ENCODE peak calls at places on chromosomes 11 and 22, in six cellular contexts. One of them, this sample, is unnamed.

GRCh38 chr11:8331767-8332166 is 68.1 kb upstream of the LMO1 start:
- DNase-seq in CD14-positive monocyte: peak; percentile 62
- DNase-seq in osteoblast: no peak
- DNase-seq in OCI-LY7: no peak
- DNase-seq in type B pancreatic cell: no peak
- DNase-seq in heart right ventricle: no peak
- DNase-seq in this sample: no peak

GRCh38 chr11:117220999-117221774 is 10.7 kb downstream of the PCSK7 start:
- DNase-seq in osteoblast: peak; percentile 15
- DNase-seq in OCI-LY7: no peak
- DNase-seq in CD14-positive monocyte: no peak
- DNase-seq in heart right ventricle: peak; percentile 61
- DNase-seq in type B pancreatic cell: no peak
- DNase-seq in this sample: peak; percentile 70

GRCh38 chr22:21450320-21450831 is 16.8 kb upstream of the TMEM191C start:
- DNase-seq in CD14-positive monocyte: no peak
- DNase-seq in heart right ventricle: no peak
- DNase-seq in OCI-LY7: no peak
- DNase-seq in type B pancreatic cell: peak; percentile 64
- DNase-seq in osteoblast: no peak
- DNase-seq in this sample: peak; percentile 11

GRCh38 chr22:39396797-39397195 is 2.8 kb upstream of the TAB1 start:
- DNase-seq in CD14-positive monocyte: no peak
- DNase-seq in OCI-LY7: no peak
- DNase-seq in type B pancreatic cell: no peak
- DNase-seq in osteoblast: no peak
- DNase-seq in heart right ventricle: no peak
- DNase-seq in this sample: no peak

GRCh38 chr11:36300651-36301050 is 4.6 kb downstream of the PRR5L start:
- DNase-seq in heart right ventricle: peak; percentile 48
- DNase-seq in type B pancreatic cell: no peak
- DNase-seq in CD14-positive monocyte: no peak
- DNase-seq in osteoblast: no peak
- DNase-seq in OCI-LY7: no peak
- DNase-seq in this sample: peak; percentile 20

GRCh38 chr11:345179-345578 is 24.1 kb upstream of the B4GALNT4 start:
- DNase-seq in osteoblast: no peak
- DNase-seq in OCI-LY7: no peak
- DNase-seq in type B pancreatic cell: no peak
- DNase-seq in heart right ventricle: no peak
- DNase-seq in CD14-positive monocyte: no peak
- DNase-seq in this sample: no peak

GRCh38 chr11:35077709-35078695 is 61.0 kb upstream of the CD44 start:
- DNase-seq in OCI-LY7: peak; percentile 85
- DNase-seq in osteoblast: peak; percentile 15
- DNase-seq in heart right ventricle: no peak
- DNase-seq in CD14-positive monocyte: peak; percentile 64
- DNase-seq in type B pancreatic cell: no peak
- DNase-seq in this sample: no peak

GRCh38 chr11:88827018-88827676 is 238.6 kb downstream of the GRM5 start:
- DNase-seq in OCI-LY7: no peak
- DNase-seq in osteoblast: no peak
- DNase-seq in heart right ventricle: no peak
- DNase-seq in CD14-positive monocyte: no peak
- DNase-seq in type B pancreatic cell: no peak
- DNase-seq in this sample: no peak

GRCh38 chr22:44540756-44541670 is 43.0 kb upstream of the RTL6 start:
- DNase-seq in CD14-positive monocyte: no peak
- DNase-seq in osteoblast: no peak
- DNase-seq in heart right ventricle: no peak
- DNase-seq in type B pancreatic cell: no peak
- DNase-seq in OCI-LY7: no peak
- DNase-seq in this sample: no peak

GRCh38 chr22:29954203-29954855 is 71.4 kb downstream of the MTMR3 start:
- DNase-seq in type B pancreatic cell: no peak
- DNase-seq in osteoblast: no peak
- DNase-seq in CD14-positive monocyte: no peak
- DNase-seq in heart right ventricle: no peak
- DNase-seq in OCI-LY7: no peak
- DNase-seq in this sample: no peak

GRCh38 chr22:34639911-34640310 is 426.0 kb upstream of the ISX start:
- DNase-seq in type B pancreatic cell: no peak
- DNase-seq in CD14-positive monocyte: no peak
- DNase-seq in osteoblast: no peak
- DNase-seq in heart right ventricle: no peak
- DNase-seq in OCI-LY7: no peak
- DNase-seq in this sample: no peak

GRCh38 chr11:70624598-70624993 is 226.3 kb downstream of the CTTN start:
- DNase-seq in type B pancreatic cell: no peak
- DNase-seq in CD14-positive monocyte: no peak
- DNase-seq in OCI-LY7: no peak
- DNase-seq in heart right ventricle: no peak
- DNase-seq in osteoblast: peak; percentile 29
- DNase-seq in this sample: no peak

GRCh38 chr11:67271548-67272284 is 5.4 kb downstream of the GRK2 start:
- DNase-seq in CD14-positive monocyte: peak; percentile 52
- DNase-seq in OCI-LY7: peak; percentile 46
- DNase-seq in type B pancreatic cell: no peak
- DNase-seq in osteoblast: peak; percentile 85
- DNase-seq in heart right ventricle: no peak
- DNase-seq in this sample: no peak

GRCh38 chr11:67252831-67253239 is 13.4 kb upstream of the GRK2 start:
- DNase-seq in type B pancreatic cell: no peak
- DNase-seq in osteoblast: no peak
- DNase-seq in CD14-positive monocyte: peak; percentile 62
- DNase-seq in heart right ventricle: peak; percentile 31
- DNase-seq in OCI-LY7: peak; percentile 59
- DNase-seq in this sample: no peak

GRCh38 chr11:13261600-13262061 is 16.0 kb upstream of the BMAL1 start:
- DNase-seq in CD14-positive monocyte: no peak
- DNase-seq in heart right ventricle: peak; percentile 8
- DNase-seq in osteoblast: peak; percentile 68
- DNase-seq in OCI-LY7: no peak
- DNase-seq in type B pancreatic cell: no peak
- DNase-seq in this sample: peak; percentile 32

GRCh38 chr11:3088806-3089205 is 31.6 kb upstream of the CARS1 start:
- DNase-seq in heart right ventricle: no peak
- DNase-seq in type B pancreatic cell: no peak
- DNase-seq in CD14-positive monocyte: no peak
- DNase-seq in OCI-LY7: no peak
- DNase-seq in osteoblast: no peak
- DNase-seq in this sample: no peak

GRCh38 chr11:46006418-46007070 is 84.1 kb downstream of the LARGE2 start:
- DNase-seq in heart right ventricle: peak; percentile 47
- DNase-seq in OCI-LY7: peak; percentile 83
- DNase-seq in CD14-positive monocyte: no peak
- DNase-seq in osteoblast: no peak
- DNase-seq in type B pancreatic cell: no peak
- DNase-seq in this sample: peak; percentile 26

GRCh38 chr11:110098645-110099044 is 5.5 kb downstream of the ZC3H12C start:
- DNase-seq in heart right ventricle: no peak
- DNase-seq in type B pancreatic cell: no peak
- DNase-seq in OCI-LY7: peak; percentile 9
- DNase-seq in CD14-positive monocyte: no peak
- DNase-seq in osteoblast: no peak
- DNase-seq in this sample: no peak

GRCh38 chr11:69834251-69834650 is 15.0 kb upstream of the FGF3 start:
- DNase-seq in CD14-positive monocyte: no peak
- DNase-seq in heart right ventricle: no peak
- DNase-seq in type B pancreatic cell: no peak
- DNase-seq in osteoblast: peak; percentile 63
- DNase-seq in OCI-LY7: no peak
- DNase-seq in this sample: no peak

GRCh38 chr11:28048812-28049211 is 59.1 kb downstream of the KIF18A start:
- DNase-seq in OCI-LY7: no peak
- DNase-seq in type B pancreatic cell: no peak
- DNase-seq in CD14-positive monocyte: no peak
- DNase-seq in heart right ventricle: no peak
- DNase-seq in osteoblast: no peak
- DNase-seq in this sample: no peak

GRCh38 chr11:14907411-14908213 is 15.6 kb upstream of the CYP2R1 start:
- DNase-seq in CD14-positive monocyte: peak; percentile 83
- DNase-seq in heart right ventricle: peak; percentile 64
- DNase-seq in osteoblast: peak; percentile 35
- DNase-seq in type B pancreatic cell: peak; percentile 80
- DNase-seq in OCI-LY7: peak; percentile 76
- DNase-seq in this sample: peak; percentile 42

GRCh38 chr11:78196661-78197091 is 8.0 kb downstream of the USP35 start:
- DNase-seq in type B pancreatic cell: no peak
- DNase-seq in CD14-positive monocyte: no peak
- DNase-seq in OCI-LY7: no peak
- DNase-seq in osteoblast: no peak
- DNase-seq in heart right ventricle: no peak
- DNase-seq in this sample: no peak

DNA sequence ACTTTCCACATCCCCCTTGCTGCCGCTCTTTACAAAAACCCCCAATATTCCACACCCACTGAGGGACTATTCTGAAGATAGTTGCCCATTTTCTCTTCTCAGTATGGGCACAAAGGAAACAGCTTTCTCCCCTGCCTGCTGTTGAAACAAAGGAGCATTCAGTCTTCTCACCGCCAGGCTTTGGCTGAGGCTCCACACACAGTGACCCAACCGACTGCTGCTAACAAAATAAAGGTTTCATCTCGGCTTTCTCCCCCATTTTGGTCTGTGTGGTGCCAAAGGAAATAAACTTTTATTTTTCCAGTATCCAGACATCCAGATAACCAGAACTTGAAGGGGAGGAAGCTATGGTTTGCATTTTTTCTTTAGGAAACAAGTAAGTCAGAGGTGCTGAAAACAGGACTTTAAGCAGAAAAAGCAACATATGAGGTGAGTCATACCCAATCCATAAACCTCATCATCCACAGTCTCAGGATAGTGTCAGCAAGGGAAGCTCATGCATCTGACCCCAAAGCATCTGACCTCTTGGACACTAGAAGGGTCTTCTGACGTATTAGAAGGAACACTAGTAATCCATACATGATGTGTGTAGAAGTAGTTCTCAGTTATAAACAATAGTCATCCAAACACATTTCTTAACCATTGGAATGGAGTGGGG is 6.4 kb downstream of the CLMP start:
- DNase-seq in heart right ventricle: no peak
- DNase-seq in CD14-positive monocyte: no peak
- DNase-seq in osteoblast: peak; percentile 93
- DNase-seq in OCI-LY7: no peak
- DNase-seq in type B pancreatic cell: no peak
- DNase-seq in this sample: no peak
- TF ChIP-seq CTCF in heart right ventricle: no peak
- TF ChIP-seq CTCF in CD14-positive monocyte: no peak
- TF ChIP-seq CTCF in osteoblast: peak; percentile 25
- TF ChIP-seq CTCF in OCI-LY7: no peak
- TF ChIP-seq CTCF in type B pancreatic cell: peak; percentile 51
- TF ChIP-seq CTCF in this sample: no peak

DNA sequence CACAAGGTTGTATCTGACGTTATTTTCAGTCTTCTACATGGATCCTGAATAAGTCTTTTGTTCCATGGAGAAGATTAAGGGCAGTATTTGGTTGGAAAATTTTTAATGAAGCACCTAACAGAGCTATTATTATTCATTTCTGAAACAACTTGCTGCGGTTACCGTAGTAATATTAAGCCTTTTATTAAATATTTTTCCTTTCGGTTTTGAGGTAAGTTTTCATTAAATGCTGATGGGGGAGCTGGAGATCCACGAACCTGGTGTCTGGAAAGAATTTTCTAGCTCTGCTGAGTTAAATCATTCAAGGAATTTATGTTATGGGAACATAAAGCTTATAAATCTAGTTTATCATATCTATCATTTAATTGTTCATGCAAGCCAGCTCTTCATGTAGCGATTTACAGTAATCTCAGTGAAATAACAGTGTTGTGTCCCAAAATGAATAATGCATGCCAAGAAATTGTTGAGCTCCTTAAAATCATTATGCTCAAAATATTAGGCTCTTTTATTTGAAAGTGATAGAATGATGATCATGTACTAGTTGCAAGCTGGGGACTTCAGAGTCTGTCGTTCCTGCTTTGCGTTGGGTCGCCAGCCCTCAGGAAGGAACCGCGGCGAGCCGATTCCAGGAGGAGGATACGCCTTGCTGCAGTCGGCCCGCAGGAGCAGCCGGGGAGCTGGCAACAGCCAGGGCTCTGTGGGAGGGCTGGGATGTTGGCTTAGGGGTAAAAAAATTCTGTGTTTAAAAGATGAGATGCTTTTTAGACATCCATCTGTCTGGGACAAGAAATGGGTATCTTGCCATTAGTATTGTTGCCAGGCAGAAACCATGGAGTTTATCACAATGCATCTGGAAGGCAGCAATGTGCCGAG is 83.1 kb downstream of the TBC1D22A start:
- DNase-seq in type B pancreatic cell: no peak
- DNase-seq in CD14-positive monocyte: no peak
- DNase-seq in heart right ventricle: no peak
- DNase-seq in osteoblast: peak; percentile 87
- DNase-seq in OCI-LY7: no peak
- DNase-seq in this sample: no peak
- TF ChIP-seq CTCF in type B pancreatic cell: peak; percentile 69
- TF ChIP-seq CTCF in CD14-positive monocyte: peak; percentile 20
- TF ChIP-seq CTCF in heart right ventricle: peak; percentile 49
- TF ChIP-seq CTCF in osteoblast: peak; percentile 49
- TF ChIP-seq CTCF in OCI-LY7: peak; percentile 16
- TF ChIP-seq CTCF in this sample: peak; percentile 59

DNA sequence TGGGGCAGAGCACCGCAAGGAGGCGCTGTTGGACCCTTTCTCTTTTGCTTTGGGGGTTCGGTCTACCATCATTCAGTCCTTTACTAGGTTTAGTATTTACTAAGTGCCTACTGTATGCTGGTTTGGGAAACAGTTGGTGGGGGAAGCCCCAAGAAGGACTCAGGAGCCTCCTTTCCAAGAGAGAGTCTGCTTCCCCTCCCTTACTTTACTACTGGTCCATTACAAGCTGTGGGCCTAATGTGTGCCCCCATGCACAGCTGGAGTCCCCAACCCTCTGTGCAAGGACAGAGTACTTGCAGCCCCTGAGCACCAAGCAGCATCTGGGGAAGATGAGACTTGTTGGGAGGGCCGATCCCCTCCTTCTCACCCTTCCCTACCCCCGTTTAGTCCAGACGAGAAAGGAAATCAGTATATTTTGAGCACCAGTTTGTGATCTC is 876 bp upstream of the UBE2L6 start:
- DNase-seq in CD14-positive monocyte: no peak
- DNase-seq in heart right ventricle: peak; percentile 85
- DNase-seq in osteoblast: no peak
- DNase-seq in OCI-LY7: no peak
- DNase-seq in type B pancreatic cell: peak; percentile 91
- DNase-seq in this sample: peak; percentile 89
- TF ChIP-seq CTCF in CD14-positive monocyte: peak; percentile 39
- TF ChIP-seq CTCF in heart right ventricle: peak; percentile 87
- TF ChIP-seq CTCF in osteoblast: peak; percentile 93
- TF ChIP-seq CTCF in OCI-LY7: no peak
- TF ChIP-seq CTCF in type B pancreatic cell: peak; percentile 98
- TF ChIP-seq CTCF in this sample: peak; percentile 93

GRCh38 chr22:46104881-46105493 is 45.3 kb upstream of the PPARA start:
- DNase-seq in osteoblast: no peak
- DNase-seq in type B pancreatic cell: no peak
- DNase-seq in OCI-LY7: no peak
- DNase-seq in heart right ventricle: no peak
- DNase-seq in CD14-positive monocyte: no peak
- DNase-seq in this sample: peak; percentile 39
- TF ChIP-seq CTCF in osteoblast: no peak
- TF ChIP-seq CTCF in type B pancreatic cell: no peak
- TF ChIP-seq CTCF in OCI-LY7: no peak
- TF ChIP-seq CTCF in heart right ventricle: no peak
- TF ChIP-seq CTCF in CD14-positive monocyte: no peak
- TF ChIP-seq CTCF in this sample: no peak

GRCh38 chr22:37733625-37734401 is 37.0 kb downstream of the TRIOBP start:
- DNase-seq in OCI-LY7: no peak
- DNase-seq in heart right ventricle: no peak
- DNase-seq in osteoblast: no peak
- DNase-seq in type B pancreatic cell: no peak
- DNase-seq in CD14-positive monocyte: no peak
- DNase-seq in this sample: no peak
- TF ChIP-seq CTCF in OCI-LY7: no peak
- TF ChIP-seq CTCF in heart right ventricle: no peak
- TF ChIP-seq CTCF in osteoblast: no peak
- TF ChIP-seq CTCF in type B pancreatic cell: no peak
- TF ChIP-seq CTCF in CD14-positive monocyte: no peak
- TF ChIP-seq CTCF in this sample: no peak

This sample was measured in uterus.